ENCODE peak calls at places on chromosomes 1 and 21, in four cellular contexts. M is Peyer's patch; L is CD8-positive, alpha-beta memory T cell; K is psoas muscle. B is an unnamed sample.

GRCh38 chr1:228972576-228972975 is 237.3 kb downstream of the RHOU start:
- DNase-seq in M (no peak), L (no peak), K (no peak), B (no peak)

GRCh38 chr1:56550132-56550531 is 29.2 kb downstream of the PLPP3 start:
- DNase-seq in M (no peak), L (no peak), K (no peak), B (no peak)

GRCh38 chr1:61092643-61093042 is 10.3 kb downstream of the NFIA start:
- DNase-seq in M (no peak), L (no peak), K (no peak), B (no peak)

GRCh38 chr1:228144213-228145049 is 4.4 kb downstream of the GUK1 start:
- DNase-seq in M (no peak), L (no peak), K (no peak), B (peak)

GRCh38 chr1:39184354-39184818 is 20.1 kb upstream of the MACF1 start:
- DNase-seq in M (no peak), L (no peak), K (no peak), B (no peak)

GRCh38 chr1:47231314-47232186 is 475 bp downstream of the TAL1 start:
- DNase-seq in M (peak), L (no peak), K (no peak), B (no peak)

GRCh38 chr21:44612669-44613229 is 870 bp downstream of the KRTAP10-8 start:
- DNase-seq in M (no peak), L (no peak), K (no peak), B (no peak)

GRCh38 chr1:9719978-9720722 is 68.6 kb downstream of the PIK3CD start:
- DNase-seq in M (no peak), L (no peak), K (no peak), B (no peak)

GRCh38 chr1:42923367-42924248 is 35.1 kb downstream of the SLC2A1 start:
- DNase-seq in M (peak), L (no peak), K (no peak), B (no peak)

GRCh38 chr1:45177452-45177851 is 29.0 kb downstream of the ZSWIM5 start:
- DNase-seq in M (no peak), L (no peak), K (no peak), B (no peak)

GRCh38 chr1:19250629-19251304 is 557 bp downstream of the EMC1 start:
- DNase-seq in M (no peak), L (no peak), K (no peak), B (no peak)

GRCh38 chr1:47551971-47552528 is 114.2 kb downstream of the FOXD2 start:
- DNase-seq in M (no peak), L (no peak), K (no peak), B (no peak)

GRCh38 chr1:166910396-166910994 is 34.4 kb upstream of the TADA1 start:
- DNase-seq in M (peak), L (peak), K (no peak), B (peak)

GRCh38 chr21:45460611-45461368 is 55.8 kb downstream of the COL18A1 start:
- DNase-seq in M (no peak), L (no peak), K (no peak), B (no peak)

GRCh38 chr1:231317306-231318014 is 20.2 kb downstream of the EXOC8 start:
- DNase-seq in M (no peak), L (no peak), K (no peak), B (no peak)

GRCh38 chr1:36835017-36835695 is 199.2 kb downstream of the GRIK3 start:
- DNase-seq in M (no peak), L (no peak), K (peak), B (no peak)

GRCh38 chr1:39926343-39926769 is 24.6 kb upstream of the MYCL start:
- DNase-seq in M (peak), L (no peak), K (no peak), B (no peak)

GRCh38 chr1:201447911-201448871 is 20.8 kb downstream of the PHLDA3 start:
- DNase-seq in M (peak), L (peak), K (peak), B (peak)

GRCh38 chr1:27567183-27567526 is 36.8 kb downstream of the AHDC1 start:
- DNase-seq in M (no peak), L (no peak), K (no peak), B (no peak)

GRCh38 chr1:27569088-27569459 is 34.9 kb downstream of the AHDC1 start:
- DNase-seq in M (no peak), L (peak), K (no peak), B (no peak)

GRCh38 chr1:27569506-27570382 is 34.2 kb downstream of the AHDC1 start:
- DNase-seq in M (no peak), L (no peak), K (no peak), B (no peak)

GRCh38 chr1:27567931-27568246 is 36.1 kb downstream of the AHDC1 start:
- DNase-seq in M (no peak), L (no peak), K (no peak), B (no peak)

GRCh38 chr1:27568247-27569087 is 35.5 kb downstream of the AHDC1 start:
- DNase-seq in M (peak), L (peak), K (peak), B (peak)
- H3K4me3 ChIP-seq in M (peak), L (peak), K (peak), B (peak)

GRCh38 chr1:98874828-98875227 is 129.8 kb downstream of the PLPPR5 start:
- DNase-seq in M (no peak), L (no peak), K (no peak), B (no peak)

GRCh38 chr1:98865796-98866195 is 138.9 kb downstream of the PLPPR5 start:
- DNase-seq in M (no peak), L (no peak), K (no peak), B (no peak)

GRCh38 chr1:98870959-98871903 is 133.4 kb downstream of the PLPPR5 start:
- DNase-seq in M (peak), L (peak), K (no peak), B (no peak)
- H3K4me3 ChIP-seq in M (no peak), L (peak), K (no peak), B (no peak)

GRCh38 chr1:2018217-2019161 is 656 bp upstream of the GABRD start:
- DNase-seq in M (no peak), L (no peak), K (no peak), B (no peak)

GRCh38 chr1:2021550-2021949 is 2.4 kb downstream of the GABRD start:
- DNase-seq in M (no peak), L (no peak), K (no peak), B (no peak)

GRCh38 chr1:2019571-2020309 is 595 bp downstream of the GABRD start:
- DNase-seq in M (no peak), L (no peak), K (no peak), B (no peak)

GRCh38 chr1:2020310-2020655 is 1.1 kb downstream of the GABRD start:
- DNase-seq in M (no peak), L (no peak), K (no peak), B (no peak)

DNA sequence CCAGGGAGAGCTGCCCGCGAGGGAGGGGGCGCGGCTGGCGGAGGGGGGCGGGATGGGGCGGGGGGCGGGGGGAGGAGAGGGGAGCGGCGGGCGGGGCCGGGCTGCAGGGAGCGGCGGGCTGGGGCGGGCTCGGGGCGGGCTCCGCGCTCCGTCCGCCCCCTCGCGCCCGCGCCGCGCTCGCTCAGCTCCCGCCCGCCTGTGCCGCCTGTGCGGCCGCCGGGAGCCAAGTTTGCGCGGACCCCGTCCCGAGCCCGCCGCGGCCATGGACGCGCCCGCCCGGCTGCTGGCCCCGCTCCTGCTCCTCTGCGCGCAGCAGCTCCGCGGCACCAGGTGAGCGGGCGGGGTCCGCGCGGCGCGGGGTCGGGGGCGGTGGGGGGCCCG is at the start of gene GABRD:
- DNase-seq in M (no peak), L (no peak), K (no peak), B (no peak)
- H3K4me3 ChIP-seq in M (no peak), L (no peak), K (peak), B (peak)

DNA sequence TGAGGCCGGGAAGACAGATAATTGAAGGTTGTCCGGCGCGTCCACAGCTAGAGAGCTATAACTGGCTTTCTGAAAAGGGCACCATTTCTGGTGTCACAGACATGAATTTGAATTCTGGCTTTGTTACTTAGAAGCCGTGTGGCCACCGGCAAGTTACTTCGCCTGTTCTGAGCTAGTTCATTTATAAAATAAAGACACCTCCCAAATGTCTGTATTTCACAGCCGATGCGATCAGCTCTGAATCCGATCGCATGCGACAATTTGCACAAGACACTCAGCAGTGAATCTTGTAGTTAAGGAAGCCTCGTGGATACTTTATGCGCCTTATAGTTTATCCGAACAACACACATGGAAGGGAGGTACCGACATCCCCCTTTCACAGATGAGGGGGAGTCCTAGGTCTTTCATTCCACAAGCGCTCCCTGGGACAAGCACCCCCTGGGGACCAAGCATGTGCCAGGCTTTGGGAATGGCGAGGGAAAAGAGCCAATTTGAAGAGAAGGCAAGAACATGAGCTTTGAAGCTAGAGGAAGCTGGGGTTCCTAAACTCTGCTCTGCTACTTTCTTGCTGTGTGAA is 4.0 kb downstream of the ID3 start:
- DNase-seq in M (no peak), L (no peak), K (peak), B (no peak)
- H3K4me3 ChIP-seq in M (peak), L (peak), K (peak), B (peak)

GRCh38 chr21:42061195-42061865 is 9.8 kb upstream of the UMODL1 start:
- DNase-seq in M (peak), L (peak), K (peak), B (no peak)
- H3K4me3 ChIP-seq in M (no peak), L (peak), K (no peak), B (no peak)

GRCh38 chr1:153610334-153611023 is 2.5 kb downstream of the S100A16 start:
- DNase-seq in M (no peak), L (no peak), K (no peak), B (no peak)

GRCh38 chr1:153612755-153613331 is at the start of gene S100A16:
- DNase-seq in M (peak), L (no peak), K (peak), B (peak)

GRCh38 chr1:153612111-153612754 is 704 bp downstream of the S100A16 start:
- DNase-seq in M (no peak), L (no peak), K (no peak), B (no peak)

GRCh38 chr1:153611024-153611352 is 1.9 kb downstream of the S100A16 start:
- DNase-seq in M (no peak), L (no peak), K (no peak), B (no peak)

GRCh38 chr1:153611356-153611755 is 1.6 kb downstream of the S100A16 start:
- DNase-seq in M (no peak), L (no peak), K (no peak), B (no peak)
- H3K4me3 ChIP-seq in M (peak), L (no peak), K (peak), B (peak)

B was measured in stomach.